ENCODE peak calls at places on chromosomes 2 and 18, in five cellular contexts. Z is HepG2, Y is HEK293T, I is GM12878, T is H1. H is an unnamed sample.

GRCh38 chr18:55407774-55408535 is 180.0 kb downstream of the TCF4 start:
- DNase-seq in Y (no peak), T (no peak), I (no peak), Z (no peak), H (no peak)

GRCh38 chr2:41782306-41783158 is 265.3 kb upstream of the PKDCC start:
- DNase-seq in Z (peak), Y (peak), I (peak), T (no peak), H (peak)

GRCh38 chr18:60654298-60654697 is 281.7 kb upstream of the MC4R start:
- DNase-seq in Y (no peak), I (no peak), T (no peak), Z (no peak), H (no peak)

GRCh38 chr2:217757108-217757463 is 245.7 kb downstream of the TNS1 start:
- DNase-seq in Z (no peak), I (no peak), Y (no peak), T (no peak), H (no peak)

GRCh38 chr18:54684786-54685185 is 93.7 kb downstream of the DYNAP start:
- DNase-seq in Z (no peak), I (no peak), Y (peak), T (no peak), H (no peak)

GRCh38 chr18:2293109-2293839 is 278.0 kb downstream of the METTL4 start:
- DNase-seq in Y (no peak), T (peak), Z (no peak), I (no peak), H (no peak)

GRCh38 chr2:210540471-210541257 is 15.7 kb upstream of the CPS1 start:
- DNase-seq in I (no peak), Y (no peak), Z (no peak), T (no peak), H (peak)

GRCh38 chr2:101307950-101308431 is 510 bp downstream of the RNF149 start:
- DNase-seq in T (peak), Z (no peak), I (no peak), Y (peak), H (no peak)

GRCh38 chr2:237141556-237141955 is 55.9 kb downstream of the COPS8 start:
- DNase-seq in Y (no peak), I (no peak), T (no peak), Z (no peak), H (no peak)

GRCh38 chr2:19733951-19734425 is 167.8 kb downstream of the TTC32 start:
- DNase-seq in T (no peak), Y (no peak), Z (no peak), I (no peak), H (no peak)

GRCh38 chr2:102258386-102259074 is 52.8 kb upstream of the IL1RL1 start:
- DNase-seq in Z (no peak), Y (no peak), T (no peak), I (no peak), H (no peak)

GRCh38 chr2:160111951-160112798 is 49.8 kb upstream of the PLA2R1 start:
- DNase-seq in T (no peak), Y (no peak), Z (no peak), I (peak), H (no peak)

GRCh38 chr18:51621103-51621969 is 423.9 kb upstream of the MEX3C start:
- DNase-seq in I (peak), T (peak), Z (peak), Y (peak), H (peak)

GRCh38 chr2:132438650-132439030 is 22.0 kb downstream of the GPR39 start:
- DNase-seq in Z (no peak), T (no peak), I (no peak), Y (no peak), H (no peak)

GRCh38 chr2:81576713-81577112 is 1272.2 kb upstream of the LRRTM1 start:
- DNase-seq in Z (no peak), Y (no peak), T (no peak), I (no peak), H (no peak)

GRCh38 chr2:154692927-154693326 is 5.6 kb upstream of the KCNJ3 start:
- DNase-seq in Y (no peak), Z (no peak), T (no peak), I (no peak), H (no peak)

GRCh38 chr18:55384115-55384514 is 203.9 kb downstream of the TCF4 start:
- DNase-seq in I (no peak), Y (no peak), T (no peak), Z (no peak), H (no peak)

GRCh38 chr2:100254646-100255210 is 67.6 kb downstream of the LONRF2 start:
- DNase-seq in Y (no peak), Z (no peak), I (no peak), T (no peak), H (no peak)

GRCh38 chr2:239303711-239304532 is 96.9 kb downstream of the HDAC4 start:
- DNase-seq in T (no peak), I (no peak), Y (no peak), Z (no peak), H (no peak)
- TF ChIP-seq SUZ12 in T (no peak), I (no peak), Y (no peak), Z (no peak), H (no peak)

DNA sequence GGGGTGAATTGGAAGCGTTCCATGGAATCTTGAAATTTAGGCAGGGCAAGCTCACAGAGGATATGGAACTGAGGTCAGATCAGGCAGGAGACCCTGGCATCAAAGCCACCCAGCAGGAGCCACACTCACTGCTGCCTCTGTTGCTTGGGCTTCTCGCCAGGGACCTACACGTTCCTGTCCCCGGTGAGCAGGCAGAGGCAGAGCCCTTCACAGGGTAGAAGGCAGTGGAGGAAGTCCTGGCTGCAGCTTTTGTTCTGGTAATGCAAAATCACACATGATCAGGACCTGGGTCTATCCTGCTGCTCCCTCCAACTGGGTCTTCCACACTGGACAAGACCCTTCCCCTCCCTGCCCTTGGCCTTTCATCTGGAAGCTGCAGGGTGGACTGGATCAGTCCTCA is 42.0 kb downstream of the CAPN13 start:
- DNase-seq in Z (no peak), Y (no peak), T (no peak), I (no peak), H (no peak)
- TF ChIP-seq SUZ12 in Z (no peak), Y (no peak), T (no peak), I (no peak), H (no peak)

DNA sequence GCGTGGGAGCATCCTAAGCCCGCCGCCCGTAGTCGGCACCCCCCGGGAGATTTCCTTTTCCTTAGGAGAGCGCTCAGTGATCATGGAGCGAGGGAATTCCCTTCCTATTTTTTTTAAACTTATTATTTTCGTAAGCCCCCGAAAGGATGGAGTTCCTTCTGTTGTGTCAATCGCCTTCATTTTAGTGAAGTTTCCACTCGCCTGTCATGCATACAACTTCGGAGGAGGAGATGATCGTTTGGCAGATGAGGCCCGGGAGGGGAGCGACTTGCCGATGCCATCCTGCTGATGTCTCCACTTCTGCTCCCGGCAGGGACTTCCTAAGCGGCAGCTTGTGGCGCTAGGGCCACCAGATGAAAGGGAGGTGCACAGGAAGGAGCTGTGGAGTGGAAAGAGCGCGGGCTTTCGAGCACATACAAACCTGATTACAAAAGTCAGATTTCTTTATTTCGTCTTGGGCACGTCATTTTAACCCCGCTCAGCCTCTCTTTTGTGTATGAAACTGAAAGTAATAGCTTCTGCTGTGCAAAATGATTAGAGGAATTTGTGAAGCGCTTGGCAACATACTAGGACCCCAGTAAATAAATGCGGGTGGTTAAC is at the start of gene ADGRF3:
- DNase-seq in T (peak), Z (peak), I (peak), Y (peak), H (peak)
- TF ChIP-seq SUZ12 in T (no peak), Z (no peak), I (no peak), Y (no peak), H (no peak)

GRCh38 chr2:46275995-46276394 is 21.2 kb upstream of the EPAS1 start:
- DNase-seq in I (no peak), Y (no peak), T (peak), Z (no peak), H (no peak)
- TF ChIP-seq SUZ12 in I (no peak), Y (no peak), T (no peak), Z (no peak), H (no peak)

GRCh38 chr18:79283341-79283879 is 112.3 kb upstream of the NFATC1 start:
- DNase-seq in T (no peak), Z (no peak), I (no peak), Y (no peak), H (no peak)
- TF ChIP-seq SUZ12 in T (no peak), Z (no peak), I (no peak), Y (no peak), H (no peak)

DNA sequence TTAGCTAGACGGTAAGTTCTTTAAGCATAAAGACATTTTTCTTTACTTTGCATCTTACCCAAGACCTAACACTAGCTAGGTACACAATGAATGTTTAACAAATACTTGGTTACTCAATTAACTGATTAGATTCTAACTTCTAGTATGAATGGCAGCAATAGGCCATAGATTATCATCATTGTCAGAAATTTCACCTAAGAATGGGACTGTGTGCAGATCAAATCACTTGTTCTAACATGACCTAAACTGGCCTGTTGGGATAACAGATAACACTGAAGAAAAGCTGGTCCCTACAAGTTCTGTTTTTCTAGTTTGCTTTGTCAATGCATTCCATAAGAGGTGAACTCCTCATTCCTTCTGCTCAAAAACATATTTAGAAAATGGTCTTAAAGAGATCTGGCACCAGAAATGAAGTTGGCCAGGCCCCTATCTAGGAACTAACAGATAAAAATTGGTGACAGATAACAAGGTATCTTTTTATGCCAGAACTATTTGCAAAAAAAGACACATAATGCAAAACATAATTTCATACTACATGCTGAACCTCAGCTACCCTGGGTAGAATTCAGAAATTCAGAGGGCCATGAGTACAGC is 175.4 kb downstream of the THADA start:
- DNase-seq in Z (peak), T (no peak), I (no peak), Y (no peak), H (no peak)
- TF ChIP-seq SUZ12 in Z (no peak), T (no peak), I (no peak), Y (no peak), H (no peak)

GRCh38 chr2:113757059-113757657 is 716 bp upstream of the SLC35F5 start:
- DNase-seq in T (no peak), Y (no peak), I (no peak), Z (peak), H (no peak)
- TF ChIP-seq SUZ12 in T (no peak), Y (no peak), I (no peak), Z (no peak), H (no peak)

GRCh38 chr18:8960740-8961657 is 141.5 kb upstream of the NDUFV2 start:
- DNase-seq in I (no peak), T (no peak), Y (no peak), Z (peak), H (no peak)
- TF ChIP-seq SUZ12 in I (no peak), T (no peak), Y (no peak), Z (no peak), H (no peak)

GRCh38 chr2:38619458-38620164 is 16.9 kb upstream of the HNRNPLL start:
- DNase-seq in T (no peak), Y (no peak), Z (no peak), I (no peak), H (no peak)
- TF ChIP-seq SUZ12 in T (no peak), Y (no peak), Z (no peak), I (no peak), H (no peak)

H was measured in NT2/D1.